ENCODE peak calls at places on chromosomes 2 and 18, in six cellular contexts. One of them, this sample, is unnamed.

GRCh38 chr2:242056785-242057184 is 187.3 kb downstream of the RTP5 start:
- DNase-seq in GM12865: no peak
- DNase-seq in adrenal gland: no peak
- DNase-seq in activated B cell treated with CpG ODN at 0.5 μM for 24 hours: no peak
- DNase-seq in suprapubic skin: no peak
- DNase-seq in WTC11: no peak
- DNase-seq in this sample: no peak

GRCh38 chr2:182814380-182814779 is 52.1 kb downstream of the FRZB start:
- DNase-seq in activated B cell treated with CpG ODN at 0.5 μM for 24 hours: no peak
- DNase-seq in adrenal gland: no peak
- DNase-seq in WTC11: no peak
- DNase-seq in GM12865: no peak
- DNase-seq in suprapubic skin: no peak
- DNase-seq in this sample: no peak

GRCh38 chr2:46601328-46601963 is 122.1 kb downstream of the TMEM247 start:
- DNase-seq in activated B cell treated with CpG ODN at 0.5 μM for 24 hours: no peak
- DNase-seq in GM12865: no peak
- DNase-seq in adrenal gland: no peak
- DNase-seq in suprapubic skin: no peak
- DNase-seq in WTC11: no peak
- DNase-seq in this sample: no peak

GRCh38 chr2:46887028-46887885 is 28.3 kb downstream of the MCFD2 start:
- DNase-seq in GM12865: no peak
- DNase-seq in WTC11: no peak
- DNase-seq in adrenal gland: no peak
- DNase-seq in activated B cell treated with CpG ODN at 0.5 μM for 24 hours: no peak
- DNase-seq in suprapubic skin: no peak
- DNase-seq in this sample: no peak

GRCh38 chr2:37904450-37904849 is 20.6 kb upstream of the RMDN2 start:
- DNase-seq in adrenal gland: no peak
- DNase-seq in suprapubic skin: no peak
- DNase-seq in GM12865: no peak
- DNase-seq in WTC11: no peak
- DNase-seq in activated B cell treated with CpG ODN at 0.5 μM for 24 hours: no peak
- DNase-seq in this sample: no peak

GRCh38 chr2:39395313-39395712 is 41.8 kb downstream of the MAP4K3 start:
- DNase-seq in GM12865: no peak
- DNase-seq in suprapubic skin: no peak
- DNase-seq in adrenal gland: no peak
- DNase-seq in WTC11: no peak
- DNase-seq in activated B cell treated with CpG ODN at 0.5 μM for 24 hours: no peak
- DNase-seq in this sample: no peak

GRCh38 chr2:151851761-151852160 is 23.5 kb upstream of the ARL5A start:
- DNase-seq in activated B cell treated with CpG ODN at 0.5 μM for 24 hours: no peak
- DNase-seq in suprapubic skin: no peak
- DNase-seq in GM12865: no peak
- DNase-seq in adrenal gland: no peak
- DNase-seq in WTC11: no peak
- DNase-seq in this sample: no peak

GRCh38 chr18:47510831-47511230 is 259.4 kb upstream of the SKOR2 start:
- DNase-seq in suprapubic skin: no peak
- DNase-seq in WTC11: no peak
- DNase-seq in GM12865: no peak
- DNase-seq in activated B cell treated with CpG ODN at 0.5 μM for 24 hours: no peak
- DNase-seq in adrenal gland: no peak
- DNase-seq in this sample: no peak

GRCh38 chr2:9693138-9693520 is 62.3 kb upstream of the YWHAQ start:
- DNase-seq in WTC11: no peak
- DNase-seq in suprapubic skin: peak; percentile 75
- DNase-seq in adrenal gland: no peak
- DNase-seq in GM12865: peak; percentile 66
- DNase-seq in activated B cell treated with CpG ODN at 0.5 μM for 24 hours: no peak
- DNase-seq in this sample: no peak

GRCh38 chr2:240372051-240372450 is 63.4 kb upstream of the GPC1 start:
- DNase-seq in WTC11: no peak
- DNase-seq in suprapubic skin: no peak
- DNase-seq in adrenal gland: no peak
- DNase-seq in activated B cell treated with CpG ODN at 0.5 μM for 24 hours: no peak
- DNase-seq in GM12865: no peak
- DNase-seq in this sample: peak; percentile 78

GRCh38 chr2:44170337-44170736 is 1.7 kb downstream of the PPM1B start:
- DNase-seq in activated B cell treated with CpG ODN at 0.5 μM for 24 hours: no peak
- DNase-seq in WTC11: no peak
- DNase-seq in GM12865: no peak
- DNase-seq in adrenal gland: no peak
- DNase-seq in suprapubic skin: no peak
- DNase-seq in this sample: no peak

GRCh38 chr18:44826418-44827259 is 146.0 kb downstream of the SETBP1 start:
- DNase-seq in WTC11: no peak
- DNase-seq in GM12865: no peak
- DNase-seq in suprapubic skin: peak; percentile 73
- DNase-seq in activated B cell treated with CpG ODN at 0.5 μM for 24 hours: no peak
- DNase-seq in adrenal gland: peak; percentile 74
- DNase-seq in this sample: peak; percentile 93

GRCh38 chr2:24016853-24017703 is 7.2 kb downstream of the MFSD2B start:
- DNase-seq in adrenal gland: no peak
- DNase-seq in activated B cell treated with CpG ODN at 0.5 μM for 24 hours: no peak
- DNase-seq in GM12865: no peak
- DNase-seq in WTC11: no peak
- DNase-seq in suprapubic skin: no peak
- DNase-seq in this sample: no peak

GRCh38 chr2:109436635-109437225 is 177.0 kb downstream of the SEPTIN10 start:
- DNase-seq in suprapubic skin: peak; percentile 49
- DNase-seq in activated B cell treated with CpG ODN at 0.5 μM for 24 hours: no peak
- DNase-seq in adrenal gland: no peak
- DNase-seq in WTC11: no peak
- DNase-seq in GM12865: no peak
- DNase-seq in this sample: no peak

GRCh38 chr2:161112885-161113284 is 47.3 kb upstream of the TANK start:
- DNase-seq in GM12865: no peak
- DNase-seq in adrenal gland: no peak
- DNase-seq in suprapubic skin: no peak
- DNase-seq in WTC11: no peak
- DNase-seq in activated B cell treated with CpG ODN at 0.5 μM for 24 hours: no peak
- DNase-seq in this sample: no peak

GRCh38 chr18:22613788-22614187 is 196.1 kb upstream of the CTAGE1 start:
- DNase-seq in GM12865: no peak
- DNase-seq in adrenal gland: no peak
- DNase-seq in suprapubic skin: no peak
- DNase-seq in WTC11: no peak
- DNase-seq in activated B cell treated with CpG ODN at 0.5 μM for 24 hours: no peak
- DNase-seq in this sample: no peak

GRCh38 chr2:85769236-85769986 is 15.6 kb downstream of the ATOH8 start:
- DNase-seq in adrenal gland: no peak
- DNase-seq in GM12865: no peak
- DNase-seq in suprapubic skin: no peak
- DNase-seq in activated B cell treated with CpG ODN at 0.5 μM for 24 hours: no peak
- DNase-seq in WTC11: peak; percentile 60
- DNase-seq in this sample: no peak

GRCh38 chr2:236689393-236689700 is 119.7 kb downstream of the ACKR3 start:
- DNase-seq in WTC11: no peak
- DNase-seq in adrenal gland: no peak
- DNase-seq in suprapubic skin: no peak
- DNase-seq in activated B cell treated with CpG ODN at 0.5 μM for 24 hours: no peak
- DNase-seq in GM12865: no peak
- DNase-seq in this sample: no peak

GRCh38 chr2:210169871-210170441 is 1.3 kb downstream of the KANSL1L start:
- DNase-seq in suprapubic skin: no peak
- DNase-seq in GM12865: peak; percentile 60
- DNase-seq in WTC11: no peak
- DNase-seq in activated B cell treated with CpG ODN at 0.5 μM for 24 hours: no peak
- DNase-seq in adrenal gland: no peak
- DNase-seq in this sample: no peak

GRCh38 chr2:197008229-197008628 is 81.7 kb upstream of the PGAP1 start:
- DNase-seq in WTC11: no peak
- DNase-seq in activated B cell treated with CpG ODN at 0.5 μM for 24 hours: no peak
- DNase-seq in adrenal gland: no peak
- DNase-seq in GM12865: no peak
- DNase-seq in suprapubic skin: no peak
- DNase-seq in this sample: no peak

GRCh38 chr2:223099561-223099960 is 47.6 kb downstream of the KCNE4 start:
- DNase-seq in suprapubic skin: no peak
- DNase-seq in adrenal gland: no peak
- DNase-seq in activated B cell treated with CpG ODN at 0.5 μM for 24 hours: no peak
- DNase-seq in WTC11: no peak
- DNase-seq in GM12865: no peak
- DNase-seq in this sample: no peak
- TF ChIP-seq CTCF in suprapubic skin: no peak
- TF ChIP-seq CTCF in adrenal gland: no peak
- TF ChIP-seq CTCF in activated B cell treated with CpG ODN at 0.5 μM for 24 hours: no peak
- TF ChIP-seq CTCF in WTC11: no peak
- TF ChIP-seq CTCF in GM12865: no peak
- TF ChIP-seq CTCF in this sample: no peak

DNA sequence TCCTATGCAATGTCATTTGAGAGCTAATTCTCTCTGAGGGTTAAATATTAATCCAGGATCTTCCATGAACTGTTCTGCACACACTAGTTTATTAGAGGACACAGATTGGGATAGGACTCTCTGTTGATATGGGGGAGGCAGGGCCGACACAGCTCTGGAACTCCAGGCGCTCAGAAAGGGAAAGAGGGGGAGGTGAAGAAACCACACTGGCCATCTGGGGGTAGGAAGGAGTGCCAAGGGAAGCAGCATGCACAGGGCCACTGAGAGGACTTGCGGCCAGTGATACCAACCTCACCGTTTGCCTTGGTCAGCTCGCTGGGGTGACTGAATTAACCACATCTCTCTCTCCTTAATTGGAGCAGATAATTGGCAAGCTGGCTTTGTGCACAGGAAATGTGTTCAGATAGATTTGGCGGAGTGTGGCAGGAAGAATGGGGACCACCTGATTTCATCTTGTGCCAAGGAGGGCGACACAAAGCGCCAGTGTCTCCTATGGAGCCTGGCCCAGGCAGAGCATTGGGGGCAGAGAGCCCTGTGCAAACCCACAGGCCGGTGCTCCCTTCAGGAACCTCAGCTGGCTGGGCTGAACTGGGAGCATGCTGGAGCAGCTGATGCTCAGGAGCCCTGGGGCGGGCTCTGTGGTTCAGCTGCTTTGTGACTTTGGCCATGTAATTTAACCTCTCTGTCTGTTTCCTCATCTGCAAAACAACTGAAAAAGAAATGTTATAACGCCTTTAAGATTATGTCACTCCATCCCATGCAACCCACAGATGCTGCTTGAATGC is 114.8 kb upstream of the STON1 start:
- DNase-seq in adrenal gland: no peak
- DNase-seq in suprapubic skin: no peak
- DNase-seq in GM12865: no peak
- DNase-seq in WTC11: no peak
- DNase-seq in activated B cell treated with CpG ODN at 0.5 μM for 24 hours: no peak
- DNase-seq in this sample: no peak
- TF ChIP-seq CTCF in adrenal gland: no peak
- TF ChIP-seq CTCF in suprapubic skin: no peak
- TF ChIP-seq CTCF in GM12865: no peak
- TF ChIP-seq CTCF in WTC11: no peak
- TF ChIP-seq CTCF in activated B cell treated with CpG ODN at 0.5 μM for 24 hours: no peak
- TF ChIP-seq CTCF in this sample: no peak

GRCh38 chr18:11823545-11823944 is 27.7 kb upstream of the CHMP1B start:
- DNase-seq in adrenal gland: no peak
- DNase-seq in GM12865: no peak
- DNase-seq in WTC11: no peak
- DNase-seq in activated B cell treated with CpG ODN at 0.5 μM for 24 hours: no peak
- DNase-seq in suprapubic skin: no peak
- DNase-seq in this sample: no peak

GRCh38 chr18:11830585-11830984 is 20.6 kb upstream of the CHMP1B start:
- DNase-seq in adrenal gland: no peak
- DNase-seq in activated B cell treated with CpG ODN at 0.5 μM for 24 hours: no peak
- DNase-seq in WTC11: no peak
- DNase-seq in GM12865: no peak
- DNase-seq in suprapubic skin: no peak
- DNase-seq in this sample: no peak

GRCh38 chr18:11827963-11828362 is 23.2 kb upstream of the CHMP1B start:
- DNase-seq in activated B cell treated with CpG ODN at 0.5 μM for 24 hours: no peak
- DNase-seq in suprapubic skin: no peak
- DNase-seq in GM12865: no peak
- DNase-seq in adrenal gland: no peak
- DNase-seq in WTC11: no peak
- DNase-seq in this sample: no peak

GRCh38 chr18:11828772-11829432 is 22.3 kb upstream of the CHMP1B start:
- DNase-seq in suprapubic skin: no peak
- DNase-seq in WTC11: no peak
- DNase-seq in activated B cell treated with CpG ODN at 0.5 μM for 24 hours: no peak
- DNase-seq in adrenal gland: no peak
- DNase-seq in GM12865: no peak
- DNase-seq in this sample: no peak

GRCh38 chr18:11826836-11827235 is 24.4 kb upstream of the CHMP1B start:
- DNase-seq in GM12865: peak; percentile 4
- DNase-seq in WTC11: no peak
- DNase-seq in activated B cell treated with CpG ODN at 0.5 μM for 24 hours: no peak
- DNase-seq in suprapubic skin: no peak
- DNase-seq in adrenal gland: no peak
- DNase-seq in this sample: no peak
- TF ChIP-seq CTCF in GM12865: no peak
- TF ChIP-seq CTCF in WTC11: no peak
- TF ChIP-seq CTCF in activated B cell treated with CpG ODN at 0.5 μM for 24 hours: no peak
- TF ChIP-seq CTCF in suprapubic skin: no peak
- TF ChIP-seq CTCF in adrenal gland: no peak
- TF ChIP-seq CTCF in this sample: no peak

DNA sequence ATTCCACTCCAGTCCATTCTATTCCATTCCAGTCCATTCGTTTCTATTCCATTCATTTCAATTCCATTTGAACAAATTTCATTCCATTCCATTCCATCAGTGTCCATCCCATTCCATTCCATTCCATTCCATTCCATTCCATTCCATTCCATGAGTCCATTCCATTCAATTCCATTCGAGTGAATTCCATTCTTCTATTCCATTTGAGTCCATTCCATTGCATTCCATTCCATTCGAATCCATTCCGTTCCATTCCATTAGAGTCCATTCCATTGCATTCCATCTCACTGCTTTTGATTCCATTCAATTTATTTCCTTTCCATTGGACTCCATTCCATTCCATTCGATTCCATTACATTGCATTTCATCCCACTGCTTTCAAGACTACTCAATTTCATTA is 1132.1 kb downstream of the RPIA start:
- DNase-seq in activated B cell treated with CpG ODN at 0.5 μM for 24 hours: no peak
- DNase-seq in suprapubic skin: no peak
- DNase-seq in adrenal gland: no peak
- DNase-seq in GM12865: no peak
- DNase-seq in WTC11: no peak
- DNase-seq in this sample: no peak
- TF ChIP-seq CTCF in activated B cell treated with CpG ODN at 0.5 μM for 24 hours: no peak
- TF ChIP-seq CTCF in suprapubic skin: no peak
- TF ChIP-seq CTCF in adrenal gland: no peak
- TF ChIP-seq CTCF in GM12865: no peak
- TF ChIP-seq CTCF in WTC11: no peak
- TF ChIP-seq CTCF in this sample: no peak

DNA sequence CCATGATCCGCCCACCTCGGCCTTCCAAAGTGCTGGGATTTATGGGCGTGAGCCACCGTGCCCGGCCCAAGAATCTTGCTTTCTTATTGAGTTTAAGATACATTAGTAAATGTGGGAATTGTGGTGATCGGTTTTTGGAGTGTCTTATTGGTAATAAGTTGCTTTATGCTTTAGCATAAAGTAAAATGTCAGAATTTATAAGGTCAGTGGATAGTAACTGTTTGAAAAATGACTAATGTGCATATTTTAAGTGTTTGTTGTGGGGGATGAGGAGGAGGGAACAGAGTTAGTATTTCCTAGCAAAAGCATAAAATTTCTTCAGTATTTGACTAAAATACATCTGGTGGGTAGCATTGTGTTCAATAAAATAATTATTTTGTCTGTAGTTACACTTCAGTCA is 77.4 kb downstream of the SLC39A10 start:
- DNase-seq in activated B cell treated with CpG ODN at 0.5 μM for 24 hours: no peak
- DNase-seq in adrenal gland: no peak
- DNase-seq in GM12865: no peak
- DNase-seq in suprapubic skin: no peak
- DNase-seq in WTC11: no peak
- DNase-seq in this sample: no peak
- TF ChIP-seq CTCF in activated B cell treated with CpG ODN at 0.5 μM for 24 hours: no peak
- TF ChIP-seq CTCF in adrenal gland: no peak
- TF ChIP-seq CTCF in GM12865: no peak
- TF ChIP-seq CTCF in suprapubic skin: no peak
- TF ChIP-seq CTCF in WTC11: no peak
- TF ChIP-seq CTCF in this sample: no peak

This sample was measured in testis.